ENCODE peak calls at places on chromosomes 6 and 20, in seven cellular contexts. Z is PC-9, C is HCT116, T is fibroblast of lung, R is astrocyte, B is neural progenitor cell, P is MM.1S. K is an unnamed sample.

GRCh38 chr6:43616728-43617472 is 12.2 kb downstream of the GTPBP2 start:
- DNase-seq in Z (no peak), C (no peak), T (no peak), R (no peak), B (no peak), P (no peak), K (no peak)

GRCh38 chr6:145836170-145836569 is 21.6 kb upstream of the FBXO30 start:
- DNase-seq in Z (no peak), C (no peak), T (peak; percentile 57), R (peak; percentile 43), B (no peak), P (no peak), K (no peak)

GRCh38 chr20:62519826-62520225 is 44.0 kb upstream of the GATA5 start:
- DNase-seq in Z (no peak), C (no peak), T (no peak), R (no peak), B (no peak), P (no peak), K (no peak)

GRCh38 chr6:428047-428608 is 36.6 kb downstream of the IRF4 start:
- DNase-seq in Z (no peak), C (no peak), T (no peak), R (no peak), B (no peak), P (no peak), K (no peak)

GRCh38 chr6:134714113-134714512 is 235.8 kb downstream of the ALDH8A1 start:
- DNase-seq in Z (no peak), C (no peak), T (no peak), R (no peak), B (no peak), P (no peak), K (no peak)

GRCh38 chr20:25286917-25287316 is 39.0 kb downstream of the PYGB start:
- DNase-seq in Z (no peak), C (no peak), T (no peak), R (no peak), B (no peak), P (no peak), K (no peak)

GRCh38 chr6:1502041-1502440 is 107.7 kb upstream of the FOXC1 start:
- DNase-seq in Z (no peak), C (no peak), T (no peak), R (no peak), B (no peak), P (no peak), K (no peak)

GRCh38 chr6:165204807-165205545 is 104.4 kb downstream of the C6orf118 start:
- DNase-seq in Z (no peak), C (no peak), T (no peak), R (no peak), B (peak; percentile 64), P (no peak), K (no peak)

GRCh38 chr6:33417127-33417902 is 592 bp downstream of the CUTA start:
- DNase-seq in Z (no peak), C (no peak), T (peak; percentile 89), R (peak; percentile 86), B (peak; percentile 72), P (no peak), K (no peak)

GRCh38 chr6:3612341-3613041 is 139.0 kb downstream of the PXDC1 start:
- DNase-seq in Z (peak; percentile 48), C (peak; percentile 68), T (peak; percentile 95), R (peak; percentile 94), B (no peak), P (no peak), K (no peak)

GRCh38 chr6:101776919-101777350 is 383.4 kb downstream of the GRIK2 start:
- DNase-seq in Z (no peak), C (no peak), T (no peak), R (no peak), B (peak; percentile 58), P (no peak), K (no peak)

GRCh38 chr6:34108159-34108558 is 37.7 kb downstream of the GRM4 start:
- DNase-seq in Z (no peak), C (no peak), T (no peak), R (no peak), B (no peak), P (no peak), K (no peak)

GRCh38 chr6:155316419-155316818 is 2.1 kb upstream of the TFB1M start:
- DNase-seq in Z (no peak), C (no peak), T (no peak), R (no peak), B (no peak), P (no peak), K (no peak)

GRCh38 chr6:161549977-161550655 is 276.3 kb upstream of the AGPAT4 start:
- DNase-seq in Z (no peak), C (peak; percentile 21), T (peak; percentile 6), R (no peak), B (no peak), P (no peak), K (no peak)

GRCh38 chr6:39298061-39298460 is 16.2 kb downstream of the KCNK17 start:
- DNase-seq in Z (peak; percentile 26), C (no peak), T (no peak), R (no peak), B (no peak), P (no peak), K (no peak)

GRCh38 chr6:147077251-147077650 is 127.0 kb upstream of the STXBP5 start:
- DNase-seq in Z (no peak), C (no peak), T (no peak), R (no peak), B (no peak), P (no peak), K (no peak)

GRCh38 chr20:11918280-11918952 is 723 bp downstream of the BTBD3 start:
- DNase-seq in Z (no peak), C (no peak), T (no peak), R (no peak), B (no peak), P (no peak), K (no peak)

GRCh38 chr20:33575302-33575701 is 85.4 kb downstream of the CBFA2T2 start:
- DNase-seq in Z (no peak), C (no peak), T (no peak), R (no peak), B (no peak), P (no peak), K (no peak)

GRCh38 chr6:55438217-55438616 is 110.9 kb downstream of the GFRAL start:
- DNase-seq in Z (no peak), C (no peak), T (no peak), R (no peak), B (no peak), P (no peak), K (no peak)

GRCh38 chr6:55448446-55448845 is 121.2 kb downstream of the GFRAL start:
- DNase-seq in Z (no peak), C (no peak), T (peak; percentile 39), R (peak; percentile 26), B (no peak), P (no peak), K (no peak)

GRCh38 chr6:55445648-55446204 is 118.5 kb downstream of the GFRAL start:
- DNase-seq in Z (no peak), C (peak; percentile 8), T (peak; percentile 14), R (peak; percentile 12), B (peak; percentile 43), P (peak; percentile 38), K (no peak)

GRCh38 chr6:55449219-55449618 is 122.0 kb downstream of the GFRAL start:
- DNase-seq in Z (no peak), C (no peak), T (no peak), R (no peak), B (peak; percentile 39), P (no peak), K (no peak)

GRCh38 chr6:55443238-55444134 is 116.2 kb downstream of the GFRAL start:
- DNase-seq in Z (no peak), C (no peak), T (no peak), R (no peak), B (no peak), P (no peak), K (no peak)
- TF ChIP-seq EZH2 in Z (no peak), C (no peak), T (no peak), R (no peak), B (no peak), P (no peak), K (no peak)

DNA sequence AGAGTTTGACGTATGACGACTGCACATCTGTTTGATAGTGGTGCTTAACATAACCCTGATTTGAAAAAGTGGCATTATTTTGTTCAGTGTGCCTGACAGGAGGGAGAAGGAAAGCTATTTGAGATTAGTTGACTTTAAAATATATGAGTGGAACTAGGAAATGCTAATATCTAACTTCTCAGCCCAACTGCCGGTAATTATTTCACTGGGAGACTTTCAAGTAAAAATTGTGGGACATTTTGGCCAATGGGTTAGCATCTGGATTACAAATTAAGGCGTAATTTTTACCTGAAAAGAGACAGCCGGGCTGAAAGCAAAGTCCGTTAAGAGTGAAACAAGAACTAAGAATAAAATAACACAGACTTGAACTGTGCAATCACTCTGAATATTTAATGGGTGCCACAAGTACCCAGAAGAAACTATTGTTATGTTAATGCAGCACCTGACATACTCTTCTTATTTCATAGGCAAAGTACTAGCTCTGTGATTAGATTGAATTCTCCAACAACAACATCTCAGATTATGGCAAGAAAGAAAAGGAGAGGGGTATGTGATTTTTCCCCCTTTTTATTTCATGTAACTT is 2.0 kb downstream of the HEY2 start:
- DNase-seq in Z (no peak), C (no peak), T (no peak), R (no peak), B (no peak), P (no peak), K (no peak)
- TF ChIP-seq EZH2 in Z (no peak), C (no peak), T (no peak), R (no peak), B (no peak), P (no peak), K (no peak)

DNA sequence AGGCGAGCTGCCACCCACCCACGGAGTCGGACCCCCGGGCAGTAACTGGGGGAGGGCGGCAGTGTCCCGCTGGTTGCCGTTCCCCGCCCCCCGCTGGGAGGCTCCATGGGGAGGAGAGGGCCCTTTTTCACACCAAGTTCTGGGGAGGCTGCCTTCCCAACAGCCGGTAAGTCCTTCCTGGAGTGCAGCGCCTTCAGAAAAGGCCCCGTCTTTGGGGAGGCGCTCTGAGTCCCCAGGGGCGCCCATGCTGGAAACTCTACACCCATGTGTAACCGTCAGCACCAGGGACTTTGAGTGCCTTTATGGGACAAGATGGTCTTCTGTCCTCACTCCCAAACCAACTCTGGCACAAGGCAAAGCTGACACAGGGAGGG is 435 bp upstream of the SOX18 start:
- DNase-seq in Z (no peak), C (no peak), T (no peak), R (no peak), B (no peak), P (no peak), K (no peak)
- TF ChIP-seq EZH2 in Z (peak; percentile 88), C (no peak), T (peak; percentile 77), R (peak; percentile 74), B (peak; percentile 51), P (no peak), K (peak; percentile 47)

GRCh38 chr6:114342086-114342825 is 567 bp downstream of the HS3ST5 start:
- DNase-seq in Z (peak; percentile 34), C (no peak), T (peak; percentile 21), R (no peak), B (peak; percentile 70), P (peak; percentile 64), K (no peak)

GRCh38 chr6:114344971-114345274 is 2.1 kb upstream of the HS3ST5 start:
- DNase-seq in Z (no peak), C (no peak), T (no peak), R (no peak), B (no peak), P (no peak), K (no peak)

GRCh38 chr6:114342826-114343781 is at the start of gene HS3ST5:
- DNase-seq in Z (peak; percentile 63), C (peak; percentile 6), T (peak; percentile 32), R (peak; percentile 10), B (peak; percentile 89), P (peak; percentile 72), K (no peak)

GRCh38 chr6:114344216-114344970 is 1.6 kb upstream of the HS3ST5 start:
- DNase-seq in Z (no peak), C (no peak), T (no peak), R (no peak), B (no peak), P (peak; percentile 74), K (no peak)

GRCh38 chr6:114343782-114344144 is 940 bp upstream of the HS3ST5 start:
- DNase-seq in Z (no peak), C (no peak), T (no peak), R (no peak), B (no peak), P (no peak), K (no peak)
- TF ChIP-seq EZH2 in Z (no peak), C (no peak), T (no peak), R (no peak), B (no peak), P (no peak), K (no peak)

K was measured in H1.